ENCODE peak calls at places on chromosomes 11 and 22, in nine cellular contexts. G, S, F, O, E, M, V, C and A are unnamed samples.

GRCh38 chr22:42330953-42331525 is 60.6 kb upstream of the TCF20 start:
- DNase-seq in F (no peak), G (no peak), O (no peak), C (no peak), E (no peak), M (peak), S (no peak), V (no peak), A (no peak)

GRCh38 chr11:13054278-13054677 is 45.2 kb downstream of the RASSF10 start:
- DNase-seq in V (no peak), G (no peak), E (no peak), F (no peak), S (no peak), O (no peak), M (no peak), C (no peak), A (no peak)

GRCh38 chr22:29799217-29799680 is 32.1 kb downstream of the UQCR10 start:
- DNase-seq in O (peak), F (no peak), C (no peak), S (peak), E (no peak), V (peak), M (peak), G (no peak), A (peak)

GRCh38 chr11:47899801-47900200 is 51.7 kb upstream of the NUP160 start:
- DNase-seq in S (no peak), O (no peak), E (no peak), F (peak), G (no peak), V (no peak), C (peak), M (no peak), A (no peak)

GRCh38 chr11:26949846-26950245 is 44.1 kb upstream of the FIBIN start:
- DNase-seq in F (no peak), S (no peak), M (no peak), E (no peak), V (peak), O (peak), G (no peak), C (no peak), A (no peak)

GRCh38 chr11:103499710-103500340 is 390.6 kb downstream of the DYNC2H1 start:
- DNase-seq in G (no peak), M (no peak), C (no peak), O (peak), E (no peak), S (no peak), V (no peak), F (no peak), A (no peak)

GRCh38 chr11:32231909-32232493 is 141.1 kb downstream of the RCN1 start:
- DNase-seq in C (peak), G (peak), V (peak), F (no peak), O (peak), E (no peak), M (no peak), S (peak), A (no peak)

GRCh38 chr22:45319319-45319675 is 9.6 kb downstream of the FAM118A start:
- DNase-seq in F (no peak), O (peak), S (peak), M (no peak), V (peak), C (no peak), E (no peak), G (no peak), A (no peak)

GRCh38 chr22:23065069-23065451 is 5.3 kb upstream of the GNAZ start:
- DNase-seq in M (no peak), S (no peak), C (no peak), G (no peak), O (no peak), V (no peak), E (peak), F (no peak), A (no peak)

GRCh38 chr22:48919851-48920589 is 907.7 kb downstream of the BRD1 start:
- DNase-seq in C (no peak), M (no peak), G (no peak), S (no peak), V (no peak), E (no peak), O (no peak), F (no peak), A (no peak)

GRCh38 chr11:7851391-7851790 is 54.6 kb upstream of the OR5P2 start:
- DNase-seq in M (no peak), F (no peak), E (no peak), S (no peak), O (no peak), C (no peak), V (no peak), G (no peak), A (no peak)

GRCh38 chr11:96464695-96465307 is 75.0 kb downstream of the JRKL start:
- DNase-seq in M (no peak), V (peak), S (peak), C (peak), F (no peak), O (peak), E (no peak), G (no peak), A (peak)

GRCh38 chr11:11845066-11845465 is 3.3 kb downstream of the USP47 start:
- DNase-seq in E (no peak), C (no peak), G (no peak), M (no peak), O (no peak), S (no peak), F (no peak), V (no peak), A (no peak)

GRCh38 chr11:111512296-111513239 is at the start of gene BTG4:
- DNase-seq in O (no peak), G (peak), C (peak), M (no peak), V (peak), F (no peak), S (no peak), E (peak), A (no peak)

GRCh38 chr22:46388647-46389046 is 53.1 kb downstream of the TRMU start:
- DNase-seq in O (no peak), M (no peak), C (no peak), S (no peak), V (no peak), E (no peak), G (no peak), F (no peak), A (no peak)

GRCh38 chr11:61254403-61255025 is 13.5 kb downstream of the PGA5 start:
- DNase-seq in S (peak), O (peak), M (peak), E (peak), C (peak), F (peak), G (peak), V (peak), A (peak)

GRCh38 chr11:2579315-2580060 is 120.3 kb downstream of the KCNQ1OT1 start:
- DNase-seq in V (no peak), C (no peak), E (peak), M (no peak), F (peak), O (no peak), S (no peak), G (no peak), A (no peak)

GRCh38 chr11:119933584-119933983 is 204.3 kb downstream of the TRIM29 start:
- DNase-seq in V (no peak), E (no peak), G (no peak), C (no peak), S (no peak), M (no peak), O (no peak), F (no peak), A (no peak)

GRCh38 chr22:27438271-27438980 is 363.1 kb downstream of the MN1 start:
- DNase-seq in O (peak), M (peak), F (no peak), V (peak), C (no peak), E (no peak), S (peak), G (no peak), A (no peak)

DNA sequence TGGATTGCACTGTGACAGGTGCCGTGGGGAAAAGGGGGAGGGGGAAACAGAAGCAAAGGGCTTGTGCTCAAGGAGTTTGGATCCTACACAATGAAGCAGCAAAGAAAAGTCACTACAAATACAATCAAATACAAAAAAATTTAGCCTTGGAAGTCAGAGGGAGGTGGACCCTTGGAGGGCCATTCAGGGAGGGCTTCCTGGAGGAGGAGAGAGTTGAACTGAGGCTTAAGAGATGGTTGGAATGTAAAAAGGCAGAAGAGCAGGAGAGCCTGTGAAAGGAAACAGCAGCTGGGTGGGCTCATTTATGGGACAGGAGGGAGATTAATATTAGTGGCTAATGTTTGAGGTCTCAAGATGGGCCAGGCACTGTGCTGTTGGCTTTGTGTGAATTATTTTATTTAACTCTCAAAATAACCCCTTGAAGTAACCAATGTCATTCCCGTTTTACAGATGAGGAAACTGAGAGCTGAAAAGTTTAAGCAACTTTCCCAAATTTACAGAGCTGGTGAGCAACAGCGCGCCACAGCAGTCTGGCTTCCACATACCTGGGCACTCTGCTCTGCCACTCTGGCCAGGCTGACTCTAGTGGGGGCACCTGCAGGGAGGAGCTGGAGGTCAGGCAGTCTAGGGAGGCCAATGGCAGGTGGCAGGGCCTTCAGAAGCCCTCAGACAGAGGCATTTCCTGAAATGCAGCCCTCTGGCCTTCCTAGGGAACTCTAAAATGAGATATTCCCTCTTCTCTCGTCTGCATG is 2.7 kb upstream of the CHST1 start:
- DNase-seq in S (no peak), O (no peak), C (no peak), M (no peak), G (no peak), E (no peak), V (no peak), F (no peak), A (no peak)
- TF ChIP-seq CTCF in S (no peak), O (no peak), C (no peak), M (no peak), G (no peak), E (no peak), V (no peak), F (no peak), A (no peak)

DNA sequence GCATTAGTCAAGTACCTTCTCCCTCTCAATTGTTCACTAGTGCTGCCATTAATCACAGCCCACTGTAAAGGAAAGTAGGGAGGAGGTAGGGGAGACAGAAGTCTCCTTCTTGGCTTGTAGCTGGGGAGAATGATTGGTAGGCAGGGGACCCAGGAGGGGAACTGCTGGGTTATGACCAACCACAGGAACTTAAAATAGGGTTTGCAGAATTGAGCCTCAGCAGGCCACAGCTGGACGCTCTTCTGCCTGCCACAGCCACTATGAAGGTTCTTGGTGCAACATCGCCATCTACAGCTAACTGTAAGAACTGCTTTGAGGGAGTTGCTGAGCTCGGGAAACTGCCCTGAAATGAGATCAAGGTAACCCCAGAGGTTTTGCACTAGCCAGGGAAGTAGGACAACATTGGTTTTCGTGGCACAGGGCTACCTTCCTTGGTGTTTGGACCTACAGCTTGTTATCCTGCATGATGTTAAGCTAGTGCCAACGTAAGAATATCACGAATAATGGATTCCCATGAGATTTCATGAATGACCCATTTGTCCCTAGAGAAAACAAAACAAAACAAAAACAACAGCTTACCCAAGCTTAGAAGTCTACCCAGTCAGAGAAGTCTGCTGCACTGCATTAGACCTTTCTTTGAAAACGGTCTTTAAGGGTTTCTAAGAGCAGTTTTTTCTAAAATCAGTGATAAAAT is 787.1 kb upstream of the API5 start:
- DNase-seq in C (peak), S (peak), M (peak), E (peak), O (no peak), G (peak), V (peak), F (no peak), A (no peak)
- TF ChIP-seq CTCF in C (peak), S (peak), M (peak), E (peak), O (peak), G (peak), V (peak), F (peak), A (no peak)

GRCh38 chr11:62805044-62805892 is at the start of gene NXF1:
- DNase-seq in G (peak), V (peak), M (peak), F (peak), S (peak), C (peak), E (peak), O (peak), A (peak)
- TF ChIP-seq CTCF in G (no peak), V (no peak), M (no peak), F (peak), S (peak), C (peak), E (peak), O (no peak), A (no peak)

GRCh38 chr11:77117485-77117884 is 10.6 kb upstream of the MYO7A start:
- DNase-seq in G (no peak), E (no peak), O (no peak), C (no peak), S (peak), V (no peak), M (no peak), F (no peak), A (no peak)

GRCh38 chr11:77113382-77114088 is 10.9 kb downstream of the OMP start:
- DNase-seq in M (no peak), V (peak), S (peak), E (no peak), O (peak), F (no peak), G (peak), C (peak), A (no peak)

GRCh38 chr11:77115956-77116355 is 12.1 kb upstream of the MYO7A start:
- DNase-seq in O (no peak), F (no peak), V (no peak), S (no peak), C (no peak), E (no peak), G (no peak), M (no peak), A (no peak)

GRCh38 chr11:77114089-77114463 is 11.4 kb downstream of the OMP start:
- DNase-seq in V (no peak), O (no peak), F (no peak), C (no peak), S (no peak), E (no peak), G (no peak), M (no peak), A (no peak)

GRCh38 chr11:77115181-77115611 is 12.6 kb downstream of the OMP start:
- DNase-seq in V (no peak), M (no peak), E (no peak), F (no peak), O (no peak), S (no peak), C (no peak), G (peak), A (no peak)
- TF ChIP-seq CTCF in V (peak), M (no peak), E (peak), F (no peak), O (no peak), S (peak), C (peak), G (peak), A (no peak)

DNA sequence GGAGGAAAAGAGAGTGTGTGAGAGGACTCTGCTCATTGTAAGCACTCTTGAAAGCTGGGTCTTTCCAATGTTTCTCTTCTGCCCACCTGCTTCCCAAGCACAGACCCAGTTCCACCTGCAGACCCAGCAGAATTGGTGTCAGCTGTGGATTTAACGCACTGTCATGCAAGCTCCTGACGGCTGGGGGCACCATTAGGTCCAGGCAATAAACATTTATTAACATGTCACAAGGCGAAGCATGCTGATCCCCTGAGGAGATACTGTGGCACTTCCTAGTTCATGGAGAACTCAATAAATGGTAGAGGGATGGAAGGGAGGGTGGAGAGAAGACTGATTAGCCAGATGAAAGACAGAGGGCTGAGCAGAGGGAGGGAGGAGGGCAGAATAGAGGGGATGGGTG is 68.3 kb upstream of the TSPAN18 start:
- DNase-seq in C (peak), M (no peak), O (peak), E (no peak), G (peak), F (no peak), S (no peak), V (peak), A (no peak)
- TF ChIP-seq CTCF in C (peak), M (no peak), O (peak), E (peak), G (peak), F (no peak), S (peak), V (peak), A (peak)

DNA sequence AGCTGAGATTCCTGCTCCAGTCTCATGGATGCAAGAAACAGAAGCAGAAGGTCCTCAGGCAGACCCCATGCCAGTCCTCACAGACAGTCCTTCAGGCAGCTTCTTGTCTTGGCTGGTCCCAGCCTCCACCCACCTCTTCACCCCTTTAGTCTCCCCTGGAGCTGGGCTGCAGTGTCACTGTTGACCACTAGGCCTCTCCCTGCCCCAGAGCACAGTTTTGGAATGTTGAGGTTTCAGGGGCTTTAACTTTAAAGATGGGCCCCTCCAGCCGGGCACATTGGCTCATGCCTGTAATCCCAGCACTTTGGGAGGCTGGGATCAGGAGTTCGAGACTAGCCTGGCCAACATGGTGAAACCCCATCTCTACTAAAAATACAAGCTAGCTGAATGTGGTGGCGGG is 39.5 kb upstream of the GCAT start:
- DNase-seq in F (no peak), E (no peak), C (no peak), V (no peak), S (no peak), G (no peak), O (no peak), M (no peak), A (no peak)
- TF ChIP-seq CTCF in F (no peak), E (peak), C (peak), V (peak), S (peak), G (peak), O (peak), M (no peak), A (peak)